ENCODE peak calls at places on chromosomes 4 and X, in five cellular contexts. T, B, L, I and D are unnamed samples.

GRCh38 chrX:47093248-47093647 is 15.0 kb downstream of the RGN start:
- DNase-seq in T (no peak), B (no peak), L (peak; percentile 55), I (no peak), D (peak; percentile 15)

GRCh38 chrX:1727531-1728027 is 112.7 kb downstream of the ASMT start:
- DNase-seq in T (no peak), B (no peak), L (no peak), I (no peak), D (peak; percentile 39)

GRCh38 chrX:40644821-40645358 is 2.5 kb downstream of the CXorf38 start:
- DNase-seq in T (peak; percentile 62), B (peak; percentile 51), L (peak; percentile 74), I (peak; percentile 42), D (peak; percentile 45)

GRCh38 chrX:14354541-14354940 is 174.8 kb upstream of the GLRA2 start:
- DNase-seq in T (no peak), B (no peak), L (peak; percentile 2), I (no peak), D (no peak)

GRCh38 chr4:16238304-16238703 is 12.0 kb upstream of the TAPT1 start:
- DNase-seq in T (no peak), B (no peak), L (no peak), I (no peak), D (no peak)

GRCh38 chr4:22179124-22179874 is 230.7 kb upstream of the KCNIP4 start:
- DNase-seq in T (no peak), B (no peak), L (peak; percentile 77), I (no peak), D (peak; percentile 94)

GRCh38 chr4:108060164-108060563 is 70.5 kb downstream of the HADH start:
- DNase-seq in T (no peak), B (no peak), L (peak; percentile 46), I (peak; percentile 26), D (peak; percentile 49)

GRCh38 chr4:2714071-2714770 is 41.9 kb downstream of the TNIP2 start:
- DNase-seq in T (peak; percentile 56), B (peak; percentile 49), L (peak; percentile 71), I (no peak), D (peak; percentile 58)

GRCh38 chrX:140918398-140919043 is 83.9 kb upstream of the SPANXB1 start:
- DNase-seq in T (no peak), B (peak; percentile 37), L (peak; percentile 54), I (peak; percentile 52), D (peak; percentile 24)

GRCh38 chrX:54979432-54979831 is 14.6 kb downstream of the PFKFB1 start:
- DNase-seq in T (no peak), B (no peak), L (no peak), I (no peak), D (no peak)

GRCh38 chrX:70453024-70453618 is 8.5 kb downstream of the DLG3 start:
- DNase-seq in T (no peak), B (no peak), L (no peak), I (no peak), D (no peak)

GRCh38 chr4:25500626-25501318 is 123.7 kb downstream of the ANAPC4 start:
- DNase-seq in T (no peak), B (no peak), L (no peak), I (no peak), D (no peak)

GRCh38 chrX:110675866-110676265 is 119.8 kb downstream of the CHRDL1 start:
- DNase-seq in T (no peak), B (no peak), L (no peak), I (no peak), D (no peak)

GRCh38 chr4:184680698-184681097 is 31.2 kb downstream of the PRIMPOL start:
- DNase-seq in T (no peak), B (no peak), L (no peak), I (no peak), D (peak; percentile 67)

DNA sequence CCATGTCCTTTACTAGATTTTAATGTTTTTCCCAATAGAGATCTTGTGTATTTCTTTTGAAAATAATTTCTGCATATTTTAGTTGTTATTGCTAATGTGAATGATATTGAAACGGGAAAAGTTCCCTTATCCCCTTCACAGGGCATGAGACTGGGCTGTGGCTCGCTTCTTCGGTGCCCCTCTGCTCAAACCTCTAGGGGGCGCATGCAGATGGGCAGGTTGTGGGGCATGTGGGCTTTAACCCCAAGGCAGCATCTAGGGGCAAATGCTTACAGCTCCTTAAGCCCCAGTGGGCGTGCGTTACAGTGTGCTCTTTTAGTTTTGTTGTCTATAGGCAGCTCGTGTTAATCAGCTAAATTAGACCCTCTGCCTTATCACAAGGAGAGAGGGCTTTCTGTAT is 194.7 kb downstream of the OPHN1 start:
- DNase-seq in T (no peak), B (no peak), L (no peak), I (no peak), D (no peak)
- TF ChIP-seq CTCF in T (no peak), B (no peak), L (peak; percentile 28), I (no peak), D (peak; percentile 33)

GRCh38 chr4:8225704-8226443 is 26.8 kb downstream of the SH3TC1 start:
- DNase-seq in T (no peak), B (no peak), L (no peak), I (no peak), D (no peak)
- H3K27me3 ChIP-seq in T (no peaks in the 10 kb centered on the region), B (no peaks in the 10 kb centered on the region), L (peaks cover 3% of the 10 kb centered on the region), I (no peaks in the 10 kb centered on the region), D (no peaks in the 10 kb centered on the region)

GRCh38 chrX:105694839-105695238 is 127.5 kb upstream of the NRK start:
- DNase-seq in T (no peak), B (no peak), L (no peak), I (no peak), D (peak; percentile 37)

GRCh38 chrX:105698386-105698785 is 124.0 kb upstream of the NRK start:
- DNase-seq in T (no peak), B (no peak), L (no peak), I (no peak), D (no peak)

GRCh38 chrX:105700316-105700715 is 122.0 kb upstream of the NRK start:
- DNase-seq in T (no peak), B (no peak), L (no peak), I (no peak), D (no peak)

GRCh38 chrX:105695451-105695850 is 126.9 kb upstream of the NRK start:
- DNase-seq in T (no peak), B (no peak), L (peak; percentile 20), I (no peak), D (peak; percentile 87)

DNA sequence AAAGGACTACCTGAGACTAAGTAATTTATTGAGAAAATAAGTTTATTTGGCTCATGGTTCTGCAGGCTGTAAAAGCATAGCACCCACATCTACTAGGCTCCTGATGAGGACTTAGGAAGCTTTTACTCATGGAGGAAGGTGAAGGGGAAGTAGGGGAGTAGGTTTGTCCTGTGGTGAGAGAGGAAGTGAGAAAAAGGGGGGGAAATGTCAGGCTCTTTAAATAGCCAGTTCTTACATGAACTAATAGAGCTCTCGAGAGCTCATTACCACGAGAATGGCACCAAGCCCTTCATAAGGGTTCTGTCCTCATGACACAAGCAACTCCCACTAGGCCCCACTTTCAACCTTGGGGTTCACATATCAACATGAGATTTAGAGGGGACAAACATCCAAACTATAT is 125.5 kb upstream of the NRK start:
- DNase-seq in T (no peak), B (no peak), L (no peak), I (no peak), D (no peak)
- H3K4me3 ChIP-seq in T (no peak overlapping the region), B (no peak overlapping the region), L (no peak overlapping the region), I (no peak overlapping the region), D (no peak overlapping the region)

GRCh38 chr4:32268949-32269348 is 1548.8 kb downstream of the PCDH7 start:
- DNase-seq in T (no peak), B (no peak), L (no peak), I (no peak), D (peak; percentile 38)
- TF ChIP-seq CTCF in T (no peak), B (no peak), L (no peak), I (no peak), D (no peak)

GRCh38 chr4:110613710-110614109 is 9.2 kb downstream of the PITX2 start:
- DNase-seq in T (no peak), B (no peak), L (no peak), I (no peak), D (no peak)
- H3K27me3 ChIP-seq in T (peaks cover 71% of the 10 kb centered on the region), B (peaks cover 5% of the 10 kb centered on the region), L (peaks cover 81% of the 10 kb centered on the region), I (peaks cover 85% of the 10 kb centered on the region), D (peaks cover 71% of the 10 kb centered on the region)

DNA sequence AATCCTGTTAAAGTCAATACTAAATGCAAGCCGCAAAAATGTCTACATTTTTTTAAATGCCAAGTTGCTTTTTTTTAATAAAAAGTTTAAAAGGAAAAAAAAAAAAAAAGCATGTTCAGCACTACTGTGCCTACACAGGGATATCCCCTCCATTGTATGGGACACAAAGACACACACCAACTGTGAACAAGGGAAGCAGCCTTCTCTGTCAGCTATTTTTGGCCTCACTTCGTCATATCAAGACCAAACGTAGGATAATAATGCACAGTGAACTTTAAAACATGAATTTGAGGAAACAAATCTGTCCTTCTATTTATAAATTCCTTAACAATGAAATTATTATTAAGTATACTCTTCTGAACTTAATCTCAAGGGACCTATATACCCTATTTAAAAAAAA is 4.4 kb downstream of the FBXW7 start:
- DNase-seq in T (no peak), B (no peak), L (no peak), I (no peak), D (no peak)
- H3K4me3 ChIP-seq in T (no peak overlapping the region), B (no peak overlapping the region), L (no peak overlapping the region), I (no peak overlapping the region), D (no peak overlapping the region)

GRCh38 chrX:137926090-137926489 is 360.2 kb downstream of the ZIC3 start:
- DNase-seq in T (no peak), B (no peak), L (no peak), I (no peak), D (peak; percentile 1)
- TF ChIP-seq CTCF in T (no peak), B (no peak), L (no peak), I (no peak), D (no peak)

DNA sequence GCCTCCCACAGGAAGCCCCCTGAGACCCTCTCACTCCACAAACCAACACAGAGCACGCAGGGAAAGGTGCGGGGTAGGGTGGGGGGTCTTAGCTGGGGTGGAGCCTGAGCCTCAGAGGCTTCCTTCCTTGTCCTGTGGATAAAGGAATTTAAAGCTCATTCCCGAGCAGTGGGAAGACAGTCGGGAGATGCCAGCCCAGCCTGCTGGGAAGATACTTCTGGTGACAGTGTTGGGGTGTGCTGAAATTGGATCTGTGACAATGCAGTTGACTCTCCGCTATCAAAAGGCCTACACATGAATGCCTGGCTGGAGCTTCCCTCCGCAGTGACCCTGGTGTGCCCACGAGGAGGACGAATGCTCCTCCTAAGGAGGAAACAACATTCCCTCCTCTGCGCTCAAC is 45.5 kb downstream of the JAKMIP1 start:
- DNase-seq in T (no peak), B (no peak), L (no peak), I (no peak), D (no peak)
- H3K27me3 ChIP-seq in T (no peaks in the 10 kb centered on the region), B (no peaks in the 10 kb centered on the region), L (no peaks in the 10 kb centered on the region), I (no peaks in the 10 kb centered on the region), D (no peaks in the 10 kb centered on the region)